ENCODE peak calls at places on chromosome 18, in seven cellular contexts. One of them, this sample, is unnamed.

GRCh38 chr18:10431680-10432079 is 22.8 kb upstream of the APCDD1 start:
- DNase-seq in tibial nerve: no peak
- DNase-seq in HL-60: no peak
- DNase-seq in A549: no peak
- DNase-seq in K562: no peak
- DNase-seq in neural progenitor cell: no peak
- DNase-seq in heart left ventricle: no peak
- DNase-seq in this sample: no peak

GRCh38 chr18:79400091-79400590 is 4.4 kb downstream of the NFATC1 start:
- DNase-seq in tibial nerve: peak
- DNase-seq in K562: peak
- DNase-seq in neural progenitor cell: peak
- DNase-seq in heart left ventricle: peak
- DNase-seq in HL-60: peak
- DNase-seq in A549: no peak
- DNase-seq in this sample: no peak

GRCh38 chr18:55861266-55861665 is 273.3 kb upstream of the TCF4 start:
- DNase-seq in heart left ventricle: no peak
- DNase-seq in HL-60: no peak
- DNase-seq in K562: peak
- DNase-seq in tibial nerve: no peak
- DNase-seq in A549: peak
- DNase-seq in neural progenitor cell: peak
- DNase-seq in this sample: no peak

GRCh38 chr18:7158201-7158600 is 40.6 kb upstream of the LAMA1 start:
- DNase-seq in heart left ventricle: no peak
- DNase-seq in neural progenitor cell: no peak
- DNase-seq in A549: no peak
- DNase-seq in tibial nerve: no peak
- DNase-seq in K562: no peak
- DNase-seq in HL-60: no peak
- DNase-seq in this sample: no peak

GRCh38 chr18:74457043-74457742 is at the start of gene DIPK1C:
- DNase-seq in K562: no peak
- DNase-seq in heart left ventricle: peak
- DNase-seq in neural progenitor cell: peak
- DNase-seq in tibial nerve: no peak
- DNase-seq in HL-60: no peak
- DNase-seq in A549: peak
- DNase-seq in this sample: no peak

GRCh38 chr18:74579704-74580103 is 18.0 kb upstream of the ZNF407 start:
- DNase-seq in HL-60: no peak
- DNase-seq in K562: no peak
- DNase-seq in A549: no peak
- DNase-seq in neural progenitor cell: peak
- DNase-seq in tibial nerve: no peak
- DNase-seq in heart left ventricle: no peak
- DNase-seq in this sample: no peak

GRCh38 chr18:46333371-46334199 is 229.4 kb downstream of the HAUS1 start:
- DNase-seq in heart left ventricle: peak
- DNase-seq in HL-60: peak
- DNase-seq in tibial nerve: no peak
- DNase-seq in K562: no peak
- DNase-seq in A549: peak
- DNase-seq in neural progenitor cell: peak
- DNase-seq in this sample: no peak

GRCh38 chr18:2797951-2798350 is 48.9 kb upstream of the EMILIN2 start:
- DNase-seq in neural progenitor cell: no peak
- DNase-seq in K562: no peak
- DNase-seq in HL-60: no peak
- DNase-seq in heart left ventricle: no peak
- DNase-seq in tibial nerve: no peak
- DNase-seq in A549: no peak
- DNase-seq in this sample: no peak

GRCh38 chr18:27674411-27674810 is 489.3 kb upstream of the CHST9 start:
- DNase-seq in heart left ventricle: no peak
- DNase-seq in HL-60: no peak
- DNase-seq in K562: no peak
- DNase-seq in neural progenitor cell: no peak
- DNase-seq in A549: no peak
- DNase-seq in tibial nerve: no peak
- DNase-seq in this sample: no peak

GRCh38 chr18:40006553-40007073 is 1948.4 kb upstream of the PIK3C3 start:
- DNase-seq in neural progenitor cell: peak
- DNase-seq in HL-60: no peak
- DNase-seq in heart left ventricle: no peak
- DNase-seq in A549: no peak
- DNase-seq in K562: no peak
- DNase-seq in tibial nerve: no peak
- DNase-seq in this sample: no peak

GRCh38 chr18:31497711-31498449 is at the start of gene DSG2:
- DNase-seq in HL-60: peak
- DNase-seq in heart left ventricle: peak
- DNase-seq in tibial nerve: no peak
- DNase-seq in K562: peak
- DNase-seq in A549: peak
- DNase-seq in neural progenitor cell: peak
- DNase-seq in this sample: no peak

GRCh38 chr18:22684268-22684667 is 248.9 kb upstream of the RBBP8 start:
- DNase-seq in A549: no peak
- DNase-seq in heart left ventricle: no peak
- DNase-seq in K562: no peak
- DNase-seq in neural progenitor cell: no peak
- DNase-seq in tibial nerve: no peak
- DNase-seq in HL-60: no peak
- DNase-seq in this sample: no peak

GRCh38 chr18:76436342-76436741 is 58.7 kb downstream of the ZNF516 start:
- DNase-seq in A549: no peak
- DNase-seq in K562: no peak
- DNase-seq in HL-60: no peak
- DNase-seq in heart left ventricle: no peak
- DNase-seq in tibial nerve: no peak
- DNase-seq in neural progenitor cell: no peak
- DNase-seq in this sample: no peak

GRCh38 chr18:499351-500229 is 911 bp downstream of the COLEC12 start:
- DNase-seq in tibial nerve: no peak
- DNase-seq in A549: peak
- DNase-seq in HL-60: no peak
- DNase-seq in neural progenitor cell: peak
- DNase-seq in heart left ventricle: no peak
- DNase-seq in K562: peak
- DNase-seq in this sample: no peak

GRCh38 chr18:5073026-5073944 is 123.8 kb downstream of the AKAIN1 start:
- DNase-seq in tibial nerve: peak
- DNase-seq in A549: peak
- DNase-seq in K562: peak
- DNase-seq in neural progenitor cell: peak
- DNase-seq in HL-60: peak
- DNase-seq in heart left ventricle: no peak
- DNase-seq in this sample: no peak
- TF ChIP-seq CTCF in tibial nerve: peak
- TF ChIP-seq CTCF in A549: peak
- TF ChIP-seq CTCF in K562: peak
- TF ChIP-seq CTCF in neural progenitor cell: peak
- TF ChIP-seq CTCF in HL-60: peak
- TF ChIP-seq CTCF in heart left ventricle: peak
- TF ChIP-seq CTCF in this sample: no peak

GRCh38 chr18:50194623-50195532 is at the start of gene MYO5B:
- DNase-seq in heart left ventricle: peak
- DNase-seq in A549: peak
- DNase-seq in neural progenitor cell: peak
- DNase-seq in K562: peak
- DNase-seq in tibial nerve: no peak
- DNase-seq in HL-60: peak
- DNase-seq in this sample: no peak
- TF ChIP-seq CTCF in heart left ventricle: no peak
- TF ChIP-seq CTCF in A549: peak
- TF ChIP-seq CTCF in neural progenitor cell: peak
- TF ChIP-seq CTCF in K562: no peak
- TF ChIP-seq CTCF in tibial nerve: peak
- TF ChIP-seq CTCF in HL-60: no peak
- TF ChIP-seq CTCF in this sample: no peak

GRCh38 chr18:47615043-47615442 is 315.4 kb downstream of the SMAD2 start:
- DNase-seq in A549: no peak
- DNase-seq in heart left ventricle: no peak
- DNase-seq in neural progenitor cell: no peak
- DNase-seq in tibial nerve: no peak
- DNase-seq in HL-60: no peak
- DNase-seq in K562: no peak
- DNase-seq in this sample: no peak

GRCh38 chr18:47619771-47620170 is 310.7 kb downstream of the SMAD2 start:
- DNase-seq in HL-60: no peak
- DNase-seq in heart left ventricle: no peak
- DNase-seq in K562: no peak
- DNase-seq in tibial nerve: no peak
- DNase-seq in neural progenitor cell: no peak
- DNase-seq in A549: no peak
- DNase-seq in this sample: no peak

GRCh38 chr18:47613929-47614328 is 316.5 kb downstream of the SMAD2 start:
- DNase-seq in HL-60: no peak
- DNase-seq in tibial nerve: no peak
- DNase-seq in A549: no peak
- DNase-seq in K562: no peak
- DNase-seq in neural progenitor cell: no peak
- DNase-seq in heart left ventricle: no peak
- DNase-seq in this sample: no peak

DNA sequence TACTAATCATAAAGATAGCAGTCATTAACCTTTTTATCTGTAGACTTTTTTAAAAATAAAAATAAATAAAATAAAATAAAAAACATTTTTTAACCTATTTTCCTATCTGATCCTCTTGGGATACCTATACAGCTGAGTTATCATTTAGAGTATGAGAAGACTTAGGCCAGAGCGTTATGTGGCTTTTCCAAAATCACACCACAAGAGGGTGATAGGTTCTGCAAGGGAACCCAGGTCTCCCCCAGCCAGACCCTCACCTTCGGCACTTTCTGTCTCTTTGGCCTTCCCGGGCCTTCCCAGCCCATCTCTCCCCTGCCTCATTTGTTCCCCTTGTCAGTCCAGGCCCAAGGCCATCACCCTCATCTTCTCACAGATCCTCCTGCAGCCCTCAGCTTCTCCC is 311.7 kb downstream of the SMAD2 start:
- DNase-seq in heart left ventricle: no peak
- DNase-seq in K562: no peak
- DNase-seq in A549: no peak
- DNase-seq in tibial nerve: no peak
- DNase-seq in HL-60: no peak
- DNase-seq in neural progenitor cell: no peak
- DNase-seq in this sample: no peak
- TF ChIP-seq CTCF in heart left ventricle: no peak
- TF ChIP-seq CTCF in K562: no peak
- TF ChIP-seq CTCF in A549: no peak
- TF ChIP-seq CTCF in tibial nerve: no peak
- TF ChIP-seq CTCF in HL-60: no peak
- TF ChIP-seq CTCF in neural progenitor cell: no peak
- TF ChIP-seq CTCF in this sample: no peak

GRCh38 chr18:9401166-9401565 is 66.6 kb downstream of the TWSG1 start:
- DNase-seq in A549: no peak
- DNase-seq in K562: no peak
- DNase-seq in heart left ventricle: no peak
- DNase-seq in HL-60: no peak
- DNase-seq in tibial nerve: no peak
- DNase-seq in neural progenitor cell: no peak
- DNase-seq in this sample: no peak

GRCh38 chr18:9405977-9406376 is 69.3 kb upstream of the RALBP1 start:
- DNase-seq in neural progenitor cell: no peak
- DNase-seq in tibial nerve: no peak
- DNase-seq in K562: no peak
- DNase-seq in A549: no peak
- DNase-seq in heart left ventricle: no peak
- DNase-seq in HL-60: no peak
- DNase-seq in this sample: no peak

GRCh38 chr18:9405130-9405529 is 70.2 kb upstream of the RALBP1 start:
- DNase-seq in A549: no peak
- DNase-seq in K562: peak
- DNase-seq in tibial nerve: no peak
- DNase-seq in neural progenitor cell: no peak
- DNase-seq in HL-60: no peak
- DNase-seq in heart left ventricle: no peak
- DNase-seq in this sample: no peak

GRCh38 chr18:9404565-9405060 is 70.0 kb downstream of the TWSG1 start:
- DNase-seq in tibial nerve: no peak
- DNase-seq in neural progenitor cell: no peak
- DNase-seq in K562: peak
- DNase-seq in HL-60: peak
- DNase-seq in heart left ventricle: peak
- DNase-seq in A549: no peak
- DNase-seq in this sample: no peak

GRCh38 chr18:9403795-9404564 is 69.4 kb downstream of the TWSG1 start:
- DNase-seq in A549: no peak
- DNase-seq in K562: peak
- DNase-seq in HL-60: no peak
- DNase-seq in heart left ventricle: no peak
- DNase-seq in neural progenitor cell: peak
- DNase-seq in tibial nerve: peak
- DNase-seq in this sample: no peak
- TF ChIP-seq CTCF in A549: no peak
- TF ChIP-seq CTCF in K562: peak
- TF ChIP-seq CTCF in HL-60: no peak
- TF ChIP-seq CTCF in heart left ventricle: no peak
- TF ChIP-seq CTCF in neural progenitor cell: peak
- TF ChIP-seq CTCF in tibial nerve: no peak
- TF ChIP-seq CTCF in this sample: no peak

GRCh38 chr18:60413944-60414547 is 41.5 kb upstream of the MC4R start:
- DNase-seq in HL-60: peak
- DNase-seq in A549: peak
- DNase-seq in tibial nerve: no peak
- DNase-seq in K562: no peak
- DNase-seq in heart left ventricle: no peak
- DNase-seq in neural progenitor cell: peak
- DNase-seq in this sample: no peak

DNA sequence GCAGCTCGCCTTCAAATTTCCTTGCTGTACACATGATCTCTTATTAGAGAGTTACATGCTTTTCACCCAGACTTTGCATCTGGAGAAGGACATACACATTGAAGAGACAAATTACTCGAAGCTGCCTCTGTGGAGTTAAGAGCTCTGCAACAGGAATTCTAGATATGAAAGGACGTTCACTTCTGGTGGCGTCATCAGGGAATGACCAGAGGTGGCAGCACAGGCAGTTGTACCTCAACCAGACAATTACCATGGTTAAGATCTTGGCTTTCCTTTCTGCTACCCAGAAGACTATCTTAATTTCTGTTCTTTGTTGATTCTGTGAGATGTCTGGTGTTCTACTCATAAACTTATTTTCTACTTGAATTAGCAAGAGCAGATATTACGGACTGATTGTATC is 39.1 kb upstream of the MC4R start:
- DNase-seq in K562: no peak
- DNase-seq in HL-60: no peak
- DNase-seq in A549: no peak
- DNase-seq in tibial nerve: no peak
- DNase-seq in neural progenitor cell: peak
- DNase-seq in heart left ventricle: no peak
- DNase-seq in this sample: no peak
- TF ChIP-seq CTCF in K562: no peak
- TF ChIP-seq CTCF in HL-60: no peak
- TF ChIP-seq CTCF in A549: no peak
- TF ChIP-seq CTCF in tibial nerve: no peak
- TF ChIP-seq CTCF in neural progenitor cell: peak
- TF ChIP-seq CTCF in heart left ventricle: no peak
- TF ChIP-seq CTCF in this sample: no peak

GRCh38 chr18:13400636-13401315 is 182.2 kb downstream of the LDLRAD4 start:
- DNase-seq in A549: no peak
- DNase-seq in neural progenitor cell: no peak
- DNase-seq in heart left ventricle: no peak
- DNase-seq in tibial nerve: no peak
- DNase-seq in HL-60: no peak
- DNase-seq in K562: no peak
- DNase-seq in this sample: no peak
- TF ChIP-seq CTCF in A549: no peak
- TF ChIP-seq CTCF in neural progenitor cell: no peak
- TF ChIP-seq CTCF in heart left ventricle: no peak
- TF ChIP-seq CTCF in tibial nerve: no peak
- TF ChIP-seq CTCF in HL-60: no peak
- TF ChIP-seq CTCF in K562: no peak
- TF ChIP-seq CTCF in this sample: no peak

This sample was measured in omental fat pad.